ENCODE peak calls at places on chromosomes 5 and 9, in four cellular contexts. U, G, X and Z are unnamed samples.

GRCh38 chr5:179270581-179271300 is 74.5 kb downstream of the ADAMTS2 start:
- DNase-seq in U (no peak), G (peak), X (no peak), Z (no peak)

GRCh38 chr9:6944093-6944551 is 186.3 kb downstream of the KDM4C start:
- DNase-seq in U (no peak), G (peak), X (no peak), Z (peak)

GRCh38 chr9:96203867-96204412 is 98.0 kb downstream of the HSD17B3 start:
- DNase-seq in U (no peak), G (no peak), X (no peak), Z (no peak)

GRCh38 chr9:130946778-130947617 is 8.0 kb upstream of the FIBCD1 start:
- DNase-seq in U (no peak), G (peak), X (no peak), Z (peak)

GRCh38 chr9:129932303-129933151 is 97.3 kb downstream of the USP20 start:
- DNase-seq in U (peak), G (peak), X (no peak), Z (peak)

GRCh38 chr9:134616341-134616740 is 25.3 kb upstream of the COL5A1 start:
- DNase-seq in U (no peak), G (no peak), X (no peak), Z (no peak)

GRCh38 chr9:34227445-34227844 is 48.6 kb downstream of the UBAP1 start:
- DNase-seq in U (no peak), G (peak), X (no peak), Z (peak)

GRCh38 chr9:93654351-93654961 is 78.1 kb downstream of the PHF2 start:
- DNase-seq in U (no peak), G (no peak), X (no peak), Z (no peak)

GRCh38 chr5:35924122-35924949 is 14.1 kb downstream of the CAPSL start:
- DNase-seq in U (no peak), G (peak), X (no peak), Z (peak)

GRCh38 chr5:123651234-123651633 is 139.3 kb downstream of the CSNK1G3 start:
- DNase-seq in U (no peak), G (no peak), X (no peak), Z (no peak)

GRCh38 chr9:6640268-6641072 is 5.1 kb downstream of the GLDC start:
- DNase-seq in U (no peak), G (no peak), X (no peak), Z (no peak)

GRCh38 chr5:127029513-127030258 is 672 bp downstream of the MARCHF3 start:
- DNase-seq in U (peak), G (peak), X (no peak), Z (peak)

GRCh38 chr5:148542812-148543211 is 111.5 kb downstream of the HTR4 start:
- DNase-seq in U (no peak), G (no peak), X (no peak), Z (peak)

GRCh38 chr5:52668544-52669185 is 119.1 kb upstream of the ITGA1 start:
- DNase-seq in U (no peak), G (no peak), X (no peak), Z (no peak)

GRCh38 chr9:106613250-106613737 is 249.7 kb upstream of the ZNF462 start:
- DNase-seq in U (no peak), G (no peak), X (no peak), Z (no peak)

GRCh38 chr5:104265531-104266130 is 703.0 kb upstream of the NUDT12 start:
- DNase-seq in U (peak), G (no peak), X (no peak), Z (no peak)

GRCh38 chr5:124655943-124656459 is 90.4 kb downstream of the ZNF608 start:
- DNase-seq in U (no peak), G (peak), X (no peak), Z (peak)

GRCh38 chr5:123089572-123089970 is 530 bp downstream of the PRDM6 start:
- DNase-seq in U (peak), G (peak), X (no peak), Z (peak)

GRCh38 chr9:128771745-128772519 is at the start of gene ZER1:
- DNase-seq in U (peak), G (peak), X (peak), Z (peak)

GRCh38 chr5:143898914-143899591 is 87.1 kb downstream of the HMHB1 start:
- DNase-seq in U (no peak), G (no peak), X (no peak), Z (no peak)

GRCh38 chr9:35882996-35883395 is 12.8 kb upstream of the OR13J1 start:
- DNase-seq in U (no peak), G (peak), X (no peak), Z (no peak)

GRCh38 chr9:97052735-97053134 is 13.8 kb upstream of the CTSV start:
- DNase-seq in U (no peak), G (no peak), X (no peak), Z (no peak)

GRCh38 chr5:133827830-133828229 is 140.6 kb downstream of the C5orf15 start:
- DNase-seq in U (no peak), G (no peak), X (no peak), Z (no peak)

GRCh38 chr9:37229882-37230482 is 109.6 kb downstream of the ZCCHC7 start:
- DNase-seq in U (no peak), G (no peak), X (no peak), Z (peak)

GRCh38 chr9:111842313-111842712 is 47.6 kb upstream of the SHOC1 start:
- DNase-seq in U (no peak), G (peak), X (no peak), Z (peak)

GRCh38 chr5:62982348-62982747 is 403.7 kb downstream of the LRRC70 start:
- DNase-seq in U (peak), G (no peak), X (no peak), Z (peak)